ENCODE peak calls at places on chromosomes 7 and 10, in nine cellular contexts. C, T, D, P, K, W, X, J and M are unnamed samples.

GRCh38 chr10:113945075-113945686 is 90.7 kb downstream of the NHLRC2 start:
- DNase-seq in C (no peak), T (peak), D (no peak), P (no peak), K (peak), W (no peak), X (no peak), J (no peak), M (no peak)

GRCh38 chr10:131923059-131923756 is 22.4 kb downstream of the PPP2R2D start:
- DNase-seq in C (no peak), T (no peak), D (no peak), P (no peak), K (no peak), W (no peak), X (no peak), J (no peak), M (no peak)

GRCh38 chr7:115941703-115942268 is 88.8 kb downstream of the TFEC start:
- DNase-seq in C (no peak), T (peak), D (no peak), P (no peak), K (peak), W (no peak), X (no peak), J (no peak), M (no peak)

GRCh38 chr7:49322476-49322875 is 398.1 kb downstream of the CDC14C start:
- DNase-seq in C (no peak), T (no peak), D (no peak), P (no peak), K (no peak), W (no peak), X (no peak), J (no peak), M (no peak)

GRCh38 chr7:77657427-77658331 is 38.6 kb upstream of the RSBN1L start:
- DNase-seq in C (no peak), T (peak), D (no peak), P (no peak), K (peak), W (no peak), X (no peak), J (no peak), M (no peak)

GRCh38 chr10:47047577-47048532 is 136.6 kb downstream of the PTPN20 start:
- DNase-seq in C (peak), T (peak), D (peak), P (peak), K (peak), W (peak), X (peak), J (peak), M (peak)

GRCh38 chr10:130959752-130960195 is 351.7 kb downstream of the TCERG1L start:
- DNase-seq in C (no peak), T (no peak), D (no peak), P (no peak), K (no peak), W (no peak), X (no peak), J (no peak), M (no peak)

GRCh38 chr10:130751106-130751840 is 560.2 kb downstream of the TCERG1L start:
- DNase-seq in C (no peak), T (no peak), D (no peak), P (peak), K (no peak), W (no peak), X (peak), J (no peak), M (peak)

GRCh38 chr10:23362879-23363787 is 18.5 kb upstream of the C10orf67 start:
- DNase-seq in C (no peak), T (no peak), D (no peak), P (no peak), K (no peak), W (no peak), X (no peak), J (no peak), M (no peak)

GRCh38 chr7:149799397-149800168 is 26.2 kb upstream of the ZNF467 start:
- DNase-seq in C (peak), T (no peak), D (no peak), P (no peak), K (no peak), W (no peak), X (no peak), J (no peak), M (no peak)

GRCh38 chr7:41967156-41967555 is 264.3 kb upstream of the INHBA start:
- DNase-seq in C (no peak), T (peak), D (no peak), P (no peak), K (peak), W (no peak), X (no peak), J (no peak), M (no peak)

GRCh38 chr7:12315049-12315448 is 88.6 kb downstream of the VWDE start:
- DNase-seq in C (no peak), T (peak), D (no peak), P (no peak), K (no peak), W (no peak), X (no peak), J (no peak), M (no peak)

GRCh38 chr10:104317195-104318095 is 20.8 kb downstream of the ITPRIP start:
- DNase-seq in C (no peak), T (peak), D (no peak), P (peak), K (peak), W (peak), X (no peak), J (peak), M (no peak)

GRCh38 chr7:137094-137861 is 55.1 kb upstream of the FAM20C start:
- DNase-seq in C (no peak), T (no peak), D (no peak), P (peak), K (no peak), W (no peak), X (peak), J (no peak), M (no peak)

GRCh38 chr7:1975179-1975578 is 257.6 kb downstream of the MAD1L1 start:
- DNase-seq in C (no peak), T (no peak), D (no peak), P (no peak), K (no peak), W (no peak), X (no peak), J (no peak), M (no peak)

GRCh38 chr10:88194041-88194887 is 330.8 kb downstream of the PTEN start:
- DNase-seq in C (peak), T (no peak), D (no peak), P (no peak), K (peak), W (no peak), X (no peak), J (no peak), M (no peak)

GRCh38 chr7:102993532-102994029 is 80.8 kb downstream of the LRRC17 start:
- DNase-seq in C (no peak), T (peak), D (no peak), P (no peak), K (peak), W (peak), X (no peak), J (no peak), M (no peak)

GRCh38 chr7:148395990-148396716 is 194.4 kb upstream of the C7orf33 start:
- DNase-seq in C (no peak), T (no peak), D (no peak), P (no peak), K (no peak), W (no peak), X (no peak), J (no peak), M (no peak)

GRCh38 chr7:90709501-90710465 is 113.7 kb downstream of the CDK14 start:
- DNase-seq in C (no peak), T (peak), D (no peak), P (no peak), K (peak), W (no peak), X (no peak), J (no peak), M (no peak)

GRCh38 chr10:12806228-12807095 is 195.1 kb downstream of the CCDC3 start:
- DNase-seq in C (no peak), T (no peak), D (no peak), P (no peak), K (no peak), W (no peak), X (no peak), J (no peak), M (no peak)

DNA sequence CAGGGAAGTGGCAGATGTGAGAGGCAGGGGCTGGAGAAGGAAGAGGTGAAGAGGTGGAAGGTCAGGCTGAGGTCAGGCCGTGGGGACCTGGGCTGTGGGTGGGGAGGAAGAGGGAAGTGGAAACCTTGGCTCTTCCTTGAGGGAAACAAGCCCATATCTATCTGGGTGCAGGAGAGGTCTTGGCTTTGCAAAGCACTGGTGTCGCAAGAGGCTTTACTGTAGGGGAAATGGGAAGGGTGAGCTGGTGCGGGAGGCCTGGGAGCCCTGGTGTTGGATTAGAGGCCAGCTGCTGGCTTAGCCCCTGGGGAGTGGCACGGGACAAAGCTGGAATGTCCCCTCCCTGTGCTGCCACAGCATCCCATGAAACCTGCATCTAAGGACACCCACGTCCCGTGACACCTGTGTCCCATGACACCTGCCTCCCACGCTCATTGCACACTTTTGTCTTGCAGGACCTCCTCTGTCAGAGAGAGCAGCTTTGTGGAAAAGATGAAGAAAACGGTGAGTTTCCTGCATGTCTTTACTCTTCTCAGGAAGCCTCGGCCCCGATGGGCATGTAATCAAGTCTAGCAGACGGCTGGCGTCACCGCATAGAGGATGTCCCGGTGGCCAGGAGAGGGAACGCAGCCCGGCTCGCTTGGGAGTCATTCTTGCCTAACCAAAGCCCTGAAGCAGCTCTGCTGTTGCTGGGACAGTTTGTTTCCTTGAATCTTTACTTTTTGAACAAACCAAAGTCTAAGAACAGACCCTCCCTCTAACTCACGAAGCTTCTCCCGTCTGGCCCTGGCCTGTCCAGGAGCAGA is 22.2 kb downstream of the TMEM120A start:
- DNase-seq in C (no peak), T (no peak), D (no peak), P (peak), K (no peak), W (no peak), X (no peak), J (no peak), M (peak)
- TF ChIP-seq CTCF in C (peak), T (no peak), D (no peak), P (peak), K (no peak), W (no peak), X (no peak), J (no peak), M (no peak)

DNA sequence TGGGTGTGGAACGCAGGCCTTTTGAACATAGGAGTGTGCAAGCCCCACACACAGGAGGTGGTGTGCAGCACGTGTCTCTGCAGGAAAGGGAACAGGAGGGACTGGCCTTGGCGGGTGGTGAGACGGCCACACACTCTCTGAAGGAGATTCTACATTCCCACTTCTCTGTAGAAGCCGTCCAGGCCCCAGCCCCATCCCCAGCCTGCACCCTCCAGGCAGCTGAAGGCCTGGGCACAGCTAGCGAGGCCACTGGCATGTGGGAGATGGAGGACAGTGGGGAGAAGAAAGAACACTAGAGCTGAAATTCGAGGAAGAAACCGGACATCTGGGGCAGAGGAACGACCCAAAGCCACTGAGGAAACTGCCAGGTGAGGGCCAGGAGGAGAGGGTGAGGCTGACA is 507.3 kb downstream of the DNAJB6 start:
- DNase-seq in C (no peak), T (no peak), D (no peak), P (peak), K (no peak), W (no peak), X (no peak), J (peak), M (no peak)
- H3K4me3 ChIP-seq in C (no peak), T (no peak), D (no peak), P (no peak), K (no peak), W (no peak), X (no peak), J (no peak), M (no peak)

GRCh38 chr7:85021090-85021704 is 165.7 kb downstream of the SEMA3D start:
- DNase-seq in C (no peak), T (no peak), D (no peak), P (no peak), K (peak), W (no peak), X (no peak), J (no peak), M (no peak)
- TF ChIP-seq CTCF in C (peak), T (peak), D (peak), P (peak), K (peak), W (peak), X (no peak), J (peak), M (no peak)

GRCh38 chr10:117216028-117216427 is 18.7 kb downstream of the KCNK18 start:
- DNase-seq in C (no peak), T (no peak), D (no peak), P (no peak), K (no peak), W (no peak), X (no peak), J (no peak), M (no peak)
- H3K4me3 ChIP-seq in C (no peak), T (no peak), D (no peak), P (no peak), K (no peak), W (peak), X (no peak), J (no peak), M (peak)

GRCh38 chr10:112344261-112344660 is 29.7 kb upstream of the ACSL5 start:
- DNase-seq in C (no peak), T (no peak), D (no peak), P (no peak), K (no peak), W (no peak), X (no peak), J (no peak), M (no peak)
- TF ChIP-seq CTCF in C (no peak), T (no peak), D (no peak), P (no peak), K (no peak), W (peak), X (no peak), J (no peak), M (no peak)

DNA sequence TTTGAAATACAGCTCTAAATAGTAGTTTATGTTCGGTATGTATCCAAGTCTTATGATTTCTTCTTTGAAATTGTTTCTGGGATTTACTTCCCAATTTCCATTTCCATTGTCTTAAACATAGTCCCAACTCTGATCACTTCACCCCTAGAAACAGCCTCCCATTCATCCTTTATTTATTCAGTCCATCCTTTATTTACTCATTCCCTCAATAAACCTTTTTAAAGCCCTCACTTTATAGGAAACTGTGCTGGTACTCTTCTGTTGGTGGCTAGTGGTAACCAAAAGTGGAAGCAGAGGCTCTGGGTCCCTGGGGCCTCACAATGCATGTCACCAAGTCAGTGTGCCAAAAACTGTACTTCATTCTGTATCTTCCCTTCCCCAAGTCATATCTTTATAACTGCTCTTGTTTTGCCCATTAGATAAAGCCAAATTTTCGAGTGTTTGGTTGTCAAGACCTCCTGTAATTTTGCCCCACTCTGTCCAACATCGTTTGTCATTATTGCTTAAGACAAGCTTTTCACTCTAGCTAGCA is 3.9 kb upstream of the EPC1 start:
- DNase-seq in C (no peak), T (no peak), D (no peak), P (no peak), K (no peak), W (no peak), X (no peak), J (no peak), M (no peak)
- H3K4me3 ChIP-seq in C (no peak), T (no peak), D (no peak), P (no peak), K (no peak), W (no peak), X (no peak), J (no peak), M (no peak)

DNA sequence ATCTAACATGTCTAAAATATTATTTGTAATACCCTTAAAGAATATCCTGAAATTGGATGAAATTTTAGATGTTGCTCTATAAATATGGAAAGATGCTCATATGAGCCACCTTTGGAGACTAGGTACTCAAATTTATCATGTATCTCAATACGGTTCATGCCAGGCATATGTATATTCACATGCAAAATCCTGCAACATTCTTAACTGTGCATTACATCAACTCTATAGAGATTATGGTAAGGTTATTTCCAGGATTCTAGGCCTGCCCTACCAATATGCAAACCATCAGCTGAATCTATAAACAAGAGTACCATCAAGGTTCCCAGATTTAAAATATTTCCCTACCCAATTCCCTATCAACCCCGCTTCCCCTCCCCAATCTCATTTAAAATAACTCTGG is 27.5 kb downstream of the OSBPL3 start:
- DNase-seq in C (no peak), T (no peak), D (no peak), P (no peak), K (no peak), W (no peak), X (no peak), J (no peak), M (no peak)
- TF ChIP-seq CTCF in C (no peak), T (no peak), D (no peak), P (no peak), K (no peak), W (no peak), X (no peak), J (no peak), M (no peak)